ENCODE peak calls at places on chromosomes 4 and X, in nine cellular contexts. One of them, this sample, is unnamed.

GRCh38 chr4:151291485-151291884 is 14.5 kb downstream of the PRSS48 start:
- DNase-seq in pancreas: no peak
- DNase-seq in aorta: no peak
- DNase-seq in LoVo: no peak
- DNase-seq in NCI-H446 treated with DMSO at 0.1 percent for 48 hours: no peak
- DNase-seq in ACHN: no peak
- DNase-seq in stimulated activated CD8-positive, alpha-beta memory T cell treated with anti-CD3 and anti-CD28 coated beads, Interleukin-4, amount 100 ng/mL, for 1 hour: no peak
- DNase-seq in GM13976: no peak
- DNase-seq in mucosa of descending colon: no peak
- DNase-seq in this sample: no peak

GRCh38 chr4:107666134-107666533 is 53.9 kb downstream of the PAPSS1 start:
- DNase-seq in pancreas: no peak
- DNase-seq in aorta: no peak
- DNase-seq in LoVo: peak; percentile 11
- DNase-seq in NCI-H446 treated with DMSO at 0.1 percent for 48 hours: peak; percentile 23
- DNase-seq in ACHN: peak; percentile 20
- DNase-seq in stimulated activated CD8-positive, alpha-beta memory T cell treated with anti-CD3 and anti-CD28 coated beads, Interleukin-4, amount 100 ng/mL, for 1 hour: no peak
- DNase-seq in GM13976: no peak
- DNase-seq in mucosa of descending colon: no peak
- DNase-seq in this sample: no peak

GRCh38 chrX:19064175-19064574 is 58.1 kb downstream of the ADGRG2 start:
- DNase-seq in pancreas: no peak
- DNase-seq in aorta: no peak
- DNase-seq in LoVo: no peak
- DNase-seq in NCI-H446 treated with DMSO at 0.1 percent for 48 hours: no peak
- DNase-seq in ACHN: no peak
- DNase-seq in stimulated activated CD8-positive, alpha-beta memory T cell treated with anti-CD3 and anti-CD28 coated beads, Interleukin-4, amount 100 ng/mL, for 1 hour: no peak
- DNase-seq in GM13976: no peak
- DNase-seq in mucosa of descending colon: no peak
- DNase-seq in this sample: no peak

GRCh38 chr4:57501715-57502114 is 391.5 kb upstream of the IGFBP7 start:
- DNase-seq in pancreas: no peak
- DNase-seq in aorta: no peak
- DNase-seq in LoVo: peak; percentile 16
- DNase-seq in NCI-H446 treated with DMSO at 0.1 percent for 48 hours: peak; percentile 34
- DNase-seq in ACHN: peak; percentile 51
- DNase-seq in stimulated activated CD8-positive, alpha-beta memory T cell treated with anti-CD3 and anti-CD28 coated beads, Interleukin-4, amount 100 ng/mL, for 1 hour: no peak
- DNase-seq in GM13976: no peak
- DNase-seq in mucosa of descending colon: no peak
- DNase-seq in this sample: no peak

GRCh38 chr4:8594097-8595038 is 1.8 kb downstream of the CPZ start:
- DNase-seq in pancreas: no peak
- DNase-seq in aorta: no peak
- DNase-seq in LoVo: peak; percentile 51
- DNase-seq in NCI-H446 treated with DMSO at 0.1 percent for 48 hours: no peak
- DNase-seq in ACHN: peak; percentile 73
- DNase-seq in stimulated activated CD8-positive, alpha-beta memory T cell treated with anti-CD3 and anti-CD28 coated beads, Interleukin-4, amount 100 ng/mL, for 1 hour: no peak
- DNase-seq in GM13976: peak; percentile 87
- DNase-seq in mucosa of descending colon: no peak
- DNase-seq in this sample: peak; percentile 58

GRCh38 chr4:40502936-40503335 is 126.7 kb downstream of the RBM47 start:
- DNase-seq in pancreas: no peak
- DNase-seq in aorta: no peak
- DNase-seq in LoVo: no peak
- DNase-seq in NCI-H446 treated with DMSO at 0.1 percent for 48 hours: no peak
- DNase-seq in ACHN: no peak
- DNase-seq in stimulated activated CD8-positive, alpha-beta memory T cell treated with anti-CD3 and anti-CD28 coated beads, Interleukin-4, amount 100 ng/mL, for 1 hour: no peak
- DNase-seq in GM13976: peak; percentile 46
- DNase-seq in mucosa of descending colon: no peak
- DNase-seq in this sample: no peak

GRCh38 chr4:45102716-45103115 is 376.4 kb upstream of the GNPDA2 start:
- DNase-seq in pancreas: no peak
- DNase-seq in aorta: no peak
- DNase-seq in LoVo: no peak
- DNase-seq in NCI-H446 treated with DMSO at 0.1 percent for 48 hours: no peak
- DNase-seq in ACHN: no peak
- DNase-seq in stimulated activated CD8-positive, alpha-beta memory T cell treated with anti-CD3 and anti-CD28 coated beads, Interleukin-4, amount 100 ng/mL, for 1 hour: no peak
- DNase-seq in GM13976: no peak
- DNase-seq in mucosa of descending colon: no peak
- DNase-seq in this sample: no peak

GRCh38 chrX:151268836-151269235 is 92.5 kb downstream of the GPR50 start:
- DNase-seq in pancreas: no peak
- DNase-seq in aorta: no peak
- DNase-seq in LoVo: no peak
- DNase-seq in NCI-H446 treated with DMSO at 0.1 percent for 48 hours: no peak
- DNase-seq in ACHN: no peak
- DNase-seq in stimulated activated CD8-positive, alpha-beta memory T cell treated with anti-CD3 and anti-CD28 coated beads, Interleukin-4, amount 100 ng/mL, for 1 hour: no peak
- DNase-seq in GM13976: no peak
- DNase-seq in mucosa of descending colon: no peak
- DNase-seq in this sample: no peak

GRCh38 chrX:48902135-48902534 is 4.4 kb downstream of the PQBP1 start:
- DNase-seq in pancreas: no peak
- DNase-seq in aorta: no peak
- DNase-seq in LoVo: no peak
- DNase-seq in NCI-H446 treated with DMSO at 0.1 percent for 48 hours: no peak
- DNase-seq in ACHN: no peak
- DNase-seq in stimulated activated CD8-positive, alpha-beta memory T cell treated with anti-CD3 and anti-CD28 coated beads, Interleukin-4, amount 100 ng/mL, for 1 hour: no peak
- DNase-seq in GM13976: no peak
- DNase-seq in mucosa of descending colon: no peak
- DNase-seq in this sample: no peak

This sample was measured in colonic mucosa.